ENCODE peak calls at places on chromosomes 1 and 21, in eight cellular contexts. T is H7; X is Karpas-422; Q is naive thymus-derived CD4-positive, alpha-beta T cell; S is thoracic aorta; W is HFF-Myc; P is Panc1; V is foreskin fibroblast. E is an unnamed sample.

GRCh38 chr1:232369451-232369850 is 260.5 kb downstream of the SIPA1L2 start:
- DNase-seq in T (no peak), X (no peak), Q (no peak), S (no peak), W (no peak), P (no peak), V (no peak), E (no peak)

GRCh38 chr21:34808569-34809204 is 139.9 kb downstream of the CLIC6 start:
- DNase-seq in T (no peak), X (peak; percentile 63), Q (no peak), S (no peak), W (peak; percentile 45), P (no peak), V (peak; percentile 73), E (no peak)

GRCh38 chr1:152486400-152487006 is 24.1 kb upstream of the LCE5A start:
- DNase-seq in T (no peak), X (peak; percentile 64), Q (no peak), S (no peak), W (no peak), P (no peak), V (no peak), E (no peak)

GRCh38 chr21:31753949-31754348 is 22.0 kb upstream of the SCAF4 start:
- DNase-seq in T (peak; percentile 50), X (no peak), Q (no peak), S (no peak), W (no peak), P (no peak), V (no peak), E (no peak)

GRCh38 chr1:200409203-200409760 is 554 bp downstream of the ZNF281 start:
- DNase-seq in T (peak; percentile 61), X (peak; percentile 60), Q (no peak), S (no peak), W (no peak), P (no peak), V (no peak), E (no peak)

GRCh38 chr1:21294266-21295058 is 4.2 kb upstream of the ECE1 start:
- DNase-seq in T (no peak), X (peak; percentile 95), Q (peak; percentile 75), S (no peak), W (no peak), P (no peak), V (no peak), E (no peak)

GRCh38 chr21:33801424-33802405 is 113.9 kb downstream of the ATP5PO start:
- DNase-seq in T (peak; percentile 41), X (no peak), Q (no peak), S (no peak), W (peak; percentile 42), P (peak; percentile 85), V (peak; percentile 74), E (no peak)

GRCh38 chr1:10555635-10556429 is 81.1 kb downstream of the PEX14 start:
- DNase-seq in T (peak; percentile 46), X (peak; percentile 83), Q (no peak), S (no peak), W (no peak), P (no peak), V (no peak), E (no peak)

GRCh38 chr1:202165267-202165941 is 5.0 kb upstream of the PTPN7 start:
- DNase-seq in T (peak; percentile 72), X (no peak), Q (peak; percentile 73), S (no peak), W (no peak), P (no peak), V (no peak), E (no peak)

GRCh38 chr1:189424746-189425331 is 1052.8 kb downstream of the BRINP3 start:
- DNase-seq in T (no peak), X (no peak), Q (no peak), S (no peak), W (no peak), P (no peak), V (no peak), E (no peak)

GRCh38 chr21:27694667-27695066 is 727.8 kb upstream of the ADAMTS5 start:
- DNase-seq in T (peak; percentile 9), X (no peak), Q (no peak), S (no peak), W (no peak), P (no peak), V (no peak), E (no peak)

GRCh38 chr1:26401891-26402290 is 8.7 kb upstream of the LIN28A start:
- DNase-seq in T (no peak), X (no peak), Q (no peak), S (no peak), W (no peak), P (no peak), V (no peak), E (no peak)

GRCh38 chr1:206558794-206559660 is 51.7 kb downstream of the RASSF5 start:
- DNase-seq in T (no peak), X (peak; percentile 70), Q (no peak), S (no peak), W (no peak), P (no peak), V (no peak), E (no peak)

GRCh38 chr1:3049164-3049563 is 19.8 kb upstream of the PRDM16 start:
- DNase-seq in T (peak; percentile 27), X (no peak), Q (no peak), S (no peak), W (no peak), P (no peak), V (no peak), E (no peak)

GRCh38 chr1:109630081-109630880 is 10.6 kb downstream of the AMPD2 start:
- DNase-seq in T (peak; percentile 96), X (peak; percentile 67), Q (no peak), S (no peak), W (no peak), P (no peak), V (no peak), E (no peak)

DNA sequence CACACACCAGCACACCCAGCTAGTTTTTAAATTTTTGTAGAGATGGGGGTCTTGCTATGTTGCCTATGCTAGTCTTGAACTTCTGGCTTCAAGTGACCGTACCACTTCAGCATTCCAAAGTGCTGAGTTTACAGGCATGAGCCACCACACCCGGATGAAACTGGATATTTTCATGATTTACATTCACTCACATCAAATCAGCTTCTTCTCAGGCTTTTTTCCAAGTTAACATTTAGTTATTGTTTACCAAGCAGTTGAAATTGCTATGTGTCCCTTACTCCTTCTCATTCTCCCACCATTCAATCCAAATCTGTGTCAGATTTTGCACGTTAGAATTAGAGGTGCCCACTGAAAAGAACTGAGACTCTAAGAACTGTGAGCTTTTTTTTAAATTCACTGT is 18.3 kb downstream of the RIT1 start:
- DNase-seq in T (no peak), X (no peak), Q (no peak), S (no peak), W (peak; percentile 60), P (peak; percentile 45), V (peak; percentile 70), E (no peak)
- H3K4me3 ChIP-seq in T (no peak overlapping the region), X (no peak overlapping the region), Q (no peak overlapping the region), S (peak overlapping the region; percentile 42), W (no peak overlapping the region), P (no peak overlapping the region), V (no peak overlapping the region), E (no peak overlapping the region)

GRCh38 chr1:226825037-226825745 is 45.2 kb upstream of the PSEN2 start:
- DNase-seq in T (no peak), X (no peak), Q (no peak), S (no peak), W (no peak), P (no peak), V (no peak), E (no peak)

GRCh38 chr1:226823643-226824042 is 46.8 kb upstream of the PSEN2 start:
- DNase-seq in T (no peak), X (peak; percentile 76), Q (no peak), S (no peak), W (no peak), P (no peak), V (no peak), E (no peak)

GRCh38 chr1:226821719-226822085 is 48.7 kb upstream of the PSEN2 start:
- DNase-seq in T (no peak), X (no peak), Q (no peak), S (no peak), W (no peak), P (no peak), V (peak; percentile 36), E (no peak)

GRCh38 chr1:226816585-226816984 is 53.8 kb upstream of the PSEN2 start:
- DNase-seq in T (no peak), X (no peak), Q (no peak), S (no peak), W (no peak), P (no peak), V (peak; percentile 56), E (no peak)

DNA sequence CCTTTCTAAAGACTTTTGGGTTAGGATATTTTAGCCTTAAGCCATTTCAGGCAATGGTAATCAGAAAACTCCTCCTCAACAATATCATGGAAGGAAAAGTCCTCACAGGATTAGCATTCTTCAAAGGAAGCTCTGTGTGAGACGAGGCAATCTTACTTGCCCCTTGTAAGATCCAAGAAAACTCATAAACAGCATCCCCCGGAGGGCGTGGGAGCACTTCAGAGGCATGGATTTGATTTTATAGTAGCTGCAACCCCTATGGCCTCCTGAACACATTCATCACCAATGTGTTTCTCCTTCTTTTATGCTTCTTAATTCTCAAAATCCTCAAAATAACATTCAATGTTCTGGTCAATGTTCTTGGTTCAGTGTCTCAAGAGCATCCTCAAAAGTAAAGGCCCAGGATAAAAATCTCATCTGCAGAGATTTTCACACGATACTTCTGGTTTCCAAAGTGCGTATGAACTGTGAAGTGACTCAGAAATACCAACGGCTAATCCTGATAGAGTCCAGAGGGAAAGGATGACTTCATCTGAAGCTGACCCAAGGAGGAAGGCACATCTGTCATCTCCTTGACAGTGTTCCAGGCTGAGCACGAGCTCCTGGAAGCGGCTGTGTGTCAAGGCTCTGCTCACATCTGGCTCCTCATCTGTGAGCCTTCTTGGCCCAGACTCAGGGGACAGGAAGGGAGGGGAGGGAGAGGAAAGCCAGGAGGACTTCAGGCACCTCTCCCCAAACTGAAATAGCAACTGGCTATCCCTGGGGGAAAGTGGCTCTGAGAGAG is 49.3 kb upstream of the PSEN2 start:
- DNase-seq in T (no peak), X (no peak), Q (no peak), S (peak; percentile 49), W (peak; percentile 99), P (peak; percentile 86), V (peak; percentile 97), E (no peak)
- H3K4me3 ChIP-seq in T (no peak overlapping the region), X (no peak overlapping the region), Q (no peak overlapping the region), S (no peak overlapping the region), W (no peak overlapping the region), P (no peak overlapping the region), V (no peak overlapping the region), E (no peak overlapping the region)

GRCh38 chr1:167463856-167464565 is 54.3 kb downstream of the CD247 start:
- DNase-seq in T (no peak), X (no peak), Q (no peak), S (no peak), W (no peak), P (no peak), V (no peak), E (no peak)
- H3K4me3 ChIP-seq in T (no peak overlapping the region), X (no peak overlapping the region), Q (no peak overlapping the region), S (no peak overlapping the region), W (no peak overlapping the region), P (no peak overlapping the region), V (no peak overlapping the region), E (no peak overlapping the region)

GRCh38 chr1:35488346-35488745 is 68.9 kb downstream of the KIAA0319L start:
- DNase-seq in T (no peak), X (no peak), Q (no peak), S (no peak), W (no peak), P (no peak), V (no peak), E (no peak)
- H3K4me3 ChIP-seq in T (no peak overlapping the region), X (no peak overlapping the region), Q (no peak overlapping the region), S (no peak overlapping the region), W (no peak overlapping the region), P (no peak overlapping the region), V (no peak overlapping the region), E (no peak overlapping the region)

E was measured in esophagus squamous epithelium.